ENCODE peak calls at places on chromosomes 16 and 17, in seven cellular contexts. One of them, this sample, is unnamed.

GRCh38 chr16:82633964-82634600 is 7.3 kb downstream of the CDH13 start:
- DNase-seq in K562: no peak
- DNase-seq in hepatocyte: no peak
- DNase-seq in GM23248: peak
- DNase-seq in H1: no peak
- DNase-seq in mammary epithelial cell: peak
- DNase-seq in A673: no peak
- DNase-seq in this sample: no peak

GRCh38 chr17:61809816-61810392 is 53.4 kb downstream of the BRIP1 start:
- DNase-seq in K562: no peak
- DNase-seq in hepatocyte: no peak
- DNase-seq in GM23248: peak
- DNase-seq in H1: no peak
- DNase-seq in mammary epithelial cell: peak
- DNase-seq in A673: peak
- DNase-seq in this sample: no peak

GRCh38 chr16:4244254-4244812 is 2.5 kb upstream of the SRL start:
- DNase-seq in K562: no peak
- DNase-seq in hepatocyte: peak
- DNase-seq in GM23248: no peak
- DNase-seq in H1: no peak
- DNase-seq in mammary epithelial cell: no peak
- DNase-seq in A673: peak
- DNase-seq in this sample: peak

GRCh38 chr16:7086842-7087616 is 245.6 kb upstream of the RBFOX1 start:
- DNase-seq in K562: no peak
- DNase-seq in hepatocyte: peak
- DNase-seq in GM23248: no peak
- DNase-seq in H1: peak
- DNase-seq in mammary epithelial cell: no peak
- DNase-seq in A673: peak
- DNase-seq in this sample: no peak

GRCh38 chr17:2892305-2892971 is 96.2 kb downstream of the RAP1GAP2 start:
- DNase-seq in K562: no peak
- DNase-seq in hepatocyte: peak
- DNase-seq in GM23248: peak
- DNase-seq in H1: no peak
- DNase-seq in mammary epithelial cell: peak
- DNase-seq in A673: no peak
- DNase-seq in this sample: no peak

GRCh38 chr16:17475104-17475503 is 4.3 kb upstream of the XYLT1 start:
- DNase-seq in K562: no peak
- DNase-seq in hepatocyte: no peak
- DNase-seq in GM23248: no peak
- DNase-seq in H1: no peak
- DNase-seq in mammary epithelial cell: no peak
- DNase-seq in A673: no peak
- DNase-seq in this sample: no peak

GRCh38 chr17:59803377-59803757 is 89.4 kb downstream of the TUBD1 start:
- DNase-seq in K562: no peak
- DNase-seq in hepatocyte: no peak
- DNase-seq in GM23248: no peak
- DNase-seq in H1: no peak
- DNase-seq in mammary epithelial cell: no peak
- DNase-seq in A673: no peak
- DNase-seq in this sample: no peak

GRCh38 chr17:21280081-21280518 is 4.4 kb upstream of the MAP2K3 start:
- DNase-seq in K562: peak
- DNase-seq in hepatocyte: peak
- DNase-seq in GM23248: peak
- DNase-seq in H1: no peak
- DNase-seq in mammary epithelial cell: peak
- DNase-seq in A673: peak
- DNase-seq in this sample: peak

GRCh38 chr17:63826468-63827001 is 696 bp upstream of the PSMC5 start:
- DNase-seq in K562: no peak
- DNase-seq in hepatocyte: peak
- DNase-seq in GM23248: peak
- DNase-seq in H1: no peak
- DNase-seq in mammary epithelial cell: no peak
- DNase-seq in A673: no peak
- DNase-seq in this sample: no peak

GRCh38 chr16:74487634-74488495 is 66.6 kb upstream of the CLEC18B start:
- DNase-seq in K562: no peak
- DNase-seq in hepatocyte: no peak
- DNase-seq in GM23248: no peak
- DNase-seq in H1: no peak
- DNase-seq in mammary epithelial cell: no peak
- DNase-seq in A673: peak
- DNase-seq in this sample: no peak

GRCh38 chr17:38602862-38603785 is 2.6 kb downstream of the SRCIN1 start:
- DNase-seq in K562: no peak
- DNase-seq in hepatocyte: no peak
- DNase-seq in GM23248: no peak
- DNase-seq in H1: no peak
- DNase-seq in mammary epithelial cell: no peak
- DNase-seq in A673: no peak
- DNase-seq in this sample: no peak

GRCh38 chr17:82097187-82097918 is 683 bp downstream of the FASN start:
- DNase-seq in K562: peak
- DNase-seq in hepatocyte: peak
- DNase-seq in GM23248: peak
- DNase-seq in H1: no peak
- DNase-seq in mammary epithelial cell: peak
- DNase-seq in A673: no peak
- DNase-seq in this sample: peak

GRCh38 chr16:86292171-86292775 is 218.1 kb upstream of the FOXF1 start:
- DNase-seq in K562: no peak
- DNase-seq in hepatocyte: no peak
- DNase-seq in GM23248: no peak
- DNase-seq in H1: no peak
- DNase-seq in mammary epithelial cell: no peak
- DNase-seq in A673: no peak
- DNase-seq in this sample: no peak

GRCh38 chr16:86296263-86296662 is 214.1 kb upstream of the FOXF1 start:
- DNase-seq in K562: no peak
- DNase-seq in hepatocyte: no peak
- DNase-seq in GM23248: no peak
- DNase-seq in H1: no peak
- DNase-seq in mammary epithelial cell: no peak
- DNase-seq in A673: no peak
- DNase-seq in this sample: no peak

GRCh38 chr16:86293897-86294296 is 216.4 kb upstream of the FOXF1 start:
- DNase-seq in K562: no peak
- DNase-seq in hepatocyte: no peak
- DNase-seq in GM23248: no peak
- DNase-seq in H1: no peak
- DNase-seq in mammary epithelial cell: no peak
- DNase-seq in A673: no peak
- DNase-seq in this sample: no peak

GRCh38 chr16:86292942-86293341 is 217.4 kb upstream of the FOXF1 start:
- DNase-seq in K562: no peak
- DNase-seq in hepatocyte: no peak
- DNase-seq in GM23248: no peak
- DNase-seq in H1: no peak
- DNase-seq in mammary epithelial cell: no peak
- DNase-seq in A673: no peak
- DNase-seq in this sample: no peak

DNA sequence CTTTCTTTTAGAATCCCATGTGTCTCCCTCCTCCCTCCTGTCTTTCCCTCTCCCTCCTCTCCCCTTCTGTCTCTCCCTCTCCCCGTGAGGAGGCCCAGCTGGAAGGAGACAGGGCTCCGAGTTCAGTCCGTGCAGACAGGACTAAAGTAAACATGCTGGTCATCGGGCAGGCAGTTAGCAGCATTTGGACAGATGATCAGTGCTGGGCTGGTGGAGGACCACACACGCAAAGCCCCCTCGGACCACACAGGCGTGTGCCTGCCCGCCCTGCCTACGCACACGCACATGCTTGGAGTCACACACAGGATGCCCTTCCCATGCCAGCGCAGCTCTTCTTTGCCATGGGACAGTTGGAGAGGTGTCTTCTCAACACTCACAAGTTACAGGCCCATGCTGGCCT is 215.8 kb upstream of the FOXF1 start:
- DNase-seq in K562: no peak
- DNase-seq in hepatocyte: peak
- DNase-seq in GM23248: no peak
- DNase-seq in H1: no peak
- DNase-seq in mammary epithelial cell: no peak
- DNase-seq in A673: no peak
- DNase-seq in this sample: no peak
- TF ChIP-seq EZH2 in K562: no peak
- TF ChIP-seq EZH2 in hepatocyte: no peak
- TF ChIP-seq EZH2 in GM23248: no peak
- TF ChIP-seq EZH2 in H1: no peak
- TF ChIP-seq EZH2 in mammary epithelial cell: no peak
- TF ChIP-seq EZH2 in A673: no peak
- TF ChIP-seq EZH2 in this sample: no peak

GRCh38 chr16:11621920-11622651 is 35.4 kb upstream of the LITAF start:
- DNase-seq in K562: no peak
- DNase-seq in hepatocyte: no peak
- DNase-seq in GM23248: peak
- DNase-seq in H1: no peak
- DNase-seq in mammary epithelial cell: no peak
- DNase-seq in A673: no peak
- DNase-seq in this sample: peak
- H3K27ac ChIP-seq in K562: no peak
- H3K27ac ChIP-seq in hepatocyte: peak
- H3K27ac ChIP-seq in GM23248: peak
- H3K27ac ChIP-seq in H1: no peak
- H3K27ac ChIP-seq in mammary epithelial cell: no peak
- H3K27ac ChIP-seq in A673: no peak
- H3K27ac ChIP-seq in this sample: peak

GRCh38 chr17:40511667-40512221 is 10.3 kb upstream of the TNS4 start:
- DNase-seq in K562: no peak
- DNase-seq in hepatocyte: no peak
- DNase-seq in GM23248: no peak
- DNase-seq in H1: no peak
- DNase-seq in mammary epithelial cell: no peak
- DNase-seq in A673: no peak
- DNase-seq in this sample: no peak
- TF ChIP-seq EZH2 in K562: no peak
- TF ChIP-seq EZH2 in hepatocyte: no peak
- TF ChIP-seq EZH2 in GM23248: no peak
- TF ChIP-seq EZH2 in H1: no peak
- TF ChIP-seq EZH2 in mammary epithelial cell: no peak
- TF ChIP-seq EZH2 in A673: no peak
- TF ChIP-seq EZH2 in this sample: no peak

DNA sequence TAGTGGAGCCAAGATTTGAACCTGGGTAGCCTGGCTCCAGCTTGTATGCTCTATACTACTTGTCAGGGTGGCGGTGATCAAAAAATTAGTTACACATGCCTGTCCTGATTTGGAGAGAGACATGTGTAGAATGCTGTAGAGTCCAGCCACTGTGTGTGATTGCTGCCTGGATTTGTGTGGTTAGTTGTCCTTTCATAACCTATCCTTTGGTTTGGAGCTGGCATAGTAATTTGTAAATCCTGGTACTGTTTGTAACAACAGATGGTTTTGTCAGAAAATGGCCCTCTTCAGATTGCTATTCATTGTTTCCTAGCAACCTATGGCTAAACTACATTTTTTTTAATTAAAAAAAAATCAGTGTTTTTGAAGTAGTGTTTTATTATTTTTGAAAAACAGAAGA is 30.5 kb downstream of the ETV4 start:
- DNase-seq in K562: no peak
- DNase-seq in hepatocyte: no peak
- DNase-seq in GM23248: no peak
- DNase-seq in H1: no peak
- DNase-seq in mammary epithelial cell: no peak
- DNase-seq in A673: no peak
- DNase-seq in this sample: no peak
- H3K27ac ChIP-seq in K562: no peak
- H3K27ac ChIP-seq in hepatocyte: no peak
- H3K27ac ChIP-seq in GM23248: no peak
- H3K27ac ChIP-seq in H1: no peak
- H3K27ac ChIP-seq in mammary epithelial cell: no peak
- H3K27ac ChIP-seq in A673: no peak
- H3K27ac ChIP-seq in this sample: no peak

GRCh38 chr16:1915732-1916653 is 2.2 kb downstream of the HS3ST6 start:
- DNase-seq in K562: no peak
- DNase-seq in hepatocyte: no peak
- DNase-seq in GM23248: no peak
- DNase-seq in H1: no peak
- DNase-seq in mammary epithelial cell: no peak
- DNase-seq in A673: no peak
- DNase-seq in this sample: no peak
- TF ChIP-seq EZH2 in K562: no peak
- TF ChIP-seq EZH2 in hepatocyte: no peak
- TF ChIP-seq EZH2 in GM23248: no peak
- TF ChIP-seq EZH2 in H1: no peak
- TF ChIP-seq EZH2 in mammary epithelial cell: no peak
- TF ChIP-seq EZH2 in A673: no peak
- TF ChIP-seq EZH2 in this sample: no peak

GRCh38 chr17:35988164-35988563 is 1.6 kb upstream of the CCL14 start:
- DNase-seq in K562: no peak
- DNase-seq in hepatocyte: no peak
- DNase-seq in GM23248: no peak
- DNase-seq in H1: no peak
- DNase-seq in mammary epithelial cell: no peak
- DNase-seq in A673: no peak
- DNase-seq in this sample: no peak
- H3K27ac ChIP-seq in K562: no peak
- H3K27ac ChIP-seq in hepatocyte: no peak
- H3K27ac ChIP-seq in GM23248: no peak
- H3K27ac ChIP-seq in H1: no peak
- H3K27ac ChIP-seq in mammary epithelial cell: no peak
- H3K27ac ChIP-seq in A673: no peak
- H3K27ac ChIP-seq in this sample: no peak

This sample was measured in MM.1S.